ENCODE peak calls at places on chromosomes 7 and 10, in nine cellular contexts. One of them, this sample, is unnamed.

GRCh38 chr7:73851410-73852338 is 9.3 kb upstream of the TMEM270 start:
- DNase-seq in endothelial cell: no peak
- DNase-seq in tibial artery: no peak
- DNase-seq in progenitor cell of endocrine pancreas: no peak
- DNase-seq in right atrium auricular region: no peak
- DNase-seq in transverse colon: no peak
- DNase-seq in IMR-90: peak
- DNase-seq in NB4: peak
- DNase-seq in MM.1S: peak
- DNase-seq in this sample: no peak

GRCh38 chr10:63210611-63211196 is 77.6 kb downstream of the NRBF2 start:
- DNase-seq in tibial artery: no peak
- DNase-seq in MM.1S: no peak
- DNase-seq in endothelial cell: no peak
- DNase-seq in transverse colon: no peak
- DNase-seq in IMR-90: peak
- DNase-seq in right atrium auricular region: no peak
- DNase-seq in NB4: peak
- DNase-seq in progenitor cell of endocrine pancreas: no peak
- DNase-seq in this sample: no peak

GRCh38 chr10:113993489-113993932 is 50.2 kb upstream of the ADRB1 start:
- DNase-seq in IMR-90: no peak
- DNase-seq in tibial artery: no peak
- DNase-seq in NB4: no peak
- DNase-seq in endothelial cell: no peak
- DNase-seq in transverse colon: no peak
- DNase-seq in right atrium auricular region: peak
- DNase-seq in progenitor cell of endocrine pancreas: no peak
- DNase-seq in MM.1S: no peak
- DNase-seq in this sample: no peak

GRCh38 chr7:151692721-151693120 is 173.0 kb upstream of the RHEB start:
- DNase-seq in NB4: no peak
- DNase-seq in IMR-90: no peak
- DNase-seq in transverse colon: no peak
- DNase-seq in right atrium auricular region: no peak
- DNase-seq in tibial artery: no peak
- DNase-seq in MM.1S: no peak
- DNase-seq in endothelial cell: no peak
- DNase-seq in progenitor cell of endocrine pancreas: no peak
- DNase-seq in this sample: no peak

GRCh38 chr7:938546-939185 is 15.8 kb downstream of the ADAP1 start:
- DNase-seq in right atrium auricular region: no peak
- DNase-seq in NB4: no peak
- DNase-seq in transverse colon: peak
- DNase-seq in progenitor cell of endocrine pancreas: no peak
- DNase-seq in endothelial cell: no peak
- DNase-seq in IMR-90: no peak
- DNase-seq in tibial artery: peak
- DNase-seq in MM.1S: no peak
- DNase-seq in this sample: no peak

GRCh38 chr10:44374155-44374554 is 10.7 kb downstream of the CXCL12 start:
- DNase-seq in right atrium auricular region: no peak
- DNase-seq in tibial artery: no peak
- DNase-seq in IMR-90: no peak
- DNase-seq in progenitor cell of endocrine pancreas: no peak
- DNase-seq in transverse colon: no peak
- DNase-seq in MM.1S: no peak
- DNase-seq in NB4: no peak
- DNase-seq in endothelial cell: no peak
- DNase-seq in this sample: no peak

GRCh38 chr7:27920281-27920946 is 180.5 kb downstream of the TAX1BP1 start:
- DNase-seq in progenitor cell of endocrine pancreas: no peak
- DNase-seq in NB4: no peak
- DNase-seq in MM.1S: no peak
- DNase-seq in right atrium auricular region: no peak
- DNase-seq in tibial artery: no peak
- DNase-seq in transverse colon: no peak
- DNase-seq in IMR-90: no peak
- DNase-seq in endothelial cell: no peak
- DNase-seq in this sample: no peak

GRCh38 chr10:118017850-118018249 is 28.9 kb downstream of the RAB11FIP2 start:
- DNase-seq in MM.1S: no peak
- DNase-seq in IMR-90: no peak
- DNase-seq in transverse colon: no peak
- DNase-seq in NB4: no peak
- DNase-seq in tibial artery: no peak
- DNase-seq in progenitor cell of endocrine pancreas: no peak
- DNase-seq in right atrium auricular region: no peak
- DNase-seq in endothelial cell: no peak
- DNase-seq in this sample: peak

GRCh38 chr10:73818402-73818801 is 7.0 kb upstream of the NDST2 start:
- DNase-seq in IMR-90: no peak
- DNase-seq in transverse colon: no peak
- DNase-seq in MM.1S: no peak
- DNase-seq in endothelial cell: no peak
- DNase-seq in tibial artery: no peak
- DNase-seq in progenitor cell of endocrine pancreas: no peak
- DNase-seq in NB4: no peak
- DNase-seq in right atrium auricular region: no peak
- DNase-seq in this sample: no peak

GRCh38 chr10:44960482-44961230 is 1.1 kb downstream of the RASSF4 start:
- DNase-seq in NB4: peak
- DNase-seq in tibial artery: peak
- DNase-seq in right atrium auricular region: peak
- DNase-seq in MM.1S: peak
- DNase-seq in transverse colon: no peak
- DNase-seq in IMR-90: no peak
- DNase-seq in endothelial cell: no peak
- DNase-seq in progenitor cell of endocrine pancreas: no peak
- DNase-seq in this sample: no peak

DNA sequence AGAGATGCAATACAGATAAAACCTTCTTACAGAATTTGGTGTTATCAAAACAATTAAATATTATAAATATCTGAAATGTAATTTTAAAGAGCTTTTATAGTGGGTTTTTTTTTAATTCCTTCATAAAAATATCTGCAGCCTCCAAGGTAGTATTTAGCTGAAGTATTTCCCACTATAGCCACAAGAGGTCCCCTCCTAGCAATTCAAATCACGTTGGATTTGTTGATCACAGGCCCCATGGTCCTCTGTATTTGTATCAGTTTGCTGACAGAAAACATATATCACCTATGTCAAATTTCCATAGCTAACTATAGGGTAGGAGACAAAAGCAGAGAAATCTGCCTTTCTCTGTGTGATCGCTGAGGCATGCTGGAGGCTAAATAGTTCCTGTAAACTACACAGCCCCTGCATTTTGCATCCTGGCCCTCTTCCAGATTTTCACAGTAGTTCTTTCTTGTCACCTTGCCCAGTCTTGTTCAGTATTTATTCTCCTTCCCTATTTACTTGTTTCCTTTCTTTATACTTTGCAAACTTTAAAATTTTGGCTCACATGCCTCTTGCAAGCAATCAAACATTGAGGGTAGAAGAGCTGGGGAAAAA is 1.8 kb upstream of the CTNNA3 start:
- DNase-seq in MM.1S: peak
- DNase-seq in endothelial cell: peak
- DNase-seq in right atrium auricular region: no peak
- DNase-seq in NB4: peak
- DNase-seq in IMR-90: peak
- DNase-seq in progenitor cell of endocrine pancreas: no peak
- DNase-seq in tibial artery: no peak
- DNase-seq in transverse colon: no peak
- DNase-seq in this sample: peak
- TF ChIP-seq CTCF in MM.1S: peak
- TF ChIP-seq CTCF in endothelial cell: peak
- TF ChIP-seq CTCF in right atrium auricular region: peak
- TF ChIP-seq CTCF in NB4: peak
- TF ChIP-seq CTCF in IMR-90: peak
- TF ChIP-seq CTCF in progenitor cell of endocrine pancreas: peak
- TF ChIP-seq CTCF in tibial artery: peak
- TF ChIP-seq CTCF in transverse colon: peak
- TF ChIP-seq CTCF in this sample: peak

GRCh38 chr10:124894569-124895215 is 47.2 kb upstream of the ZRANB1 start:
- DNase-seq in endothelial cell: no peak
- DNase-seq in MM.1S: no peak
- DNase-seq in right atrium auricular region: no peak
- DNase-seq in IMR-90: peak
- DNase-seq in progenitor cell of endocrine pancreas: no peak
- DNase-seq in transverse colon: no peak
- DNase-seq in NB4: no peak
- DNase-seq in tibial artery: no peak
- DNase-seq in this sample: no peak
- TF ChIP-seq CTCF in endothelial cell: no peak
- TF ChIP-seq CTCF in MM.1S: no peak
- TF ChIP-seq CTCF in right atrium auricular region: no peak
- TF ChIP-seq CTCF in IMR-90: no peak
- TF ChIP-seq CTCF in progenitor cell of endocrine pancreas: no peak
- TF ChIP-seq CTCF in transverse colon: no peak
- TF ChIP-seq CTCF in NB4: no peak
- TF ChIP-seq CTCF in tibial artery: no peak
- TF ChIP-seq CTCF in this sample: no peak

GRCh38 chr7:45404622-45405021 is 169.5 kb upstream of the ADCY1 start:
- DNase-seq in NB4: peak
- DNase-seq in tibial artery: no peak
- DNase-seq in progenitor cell of endocrine pancreas: no peak
- DNase-seq in IMR-90: no peak
- DNase-seq in endothelial cell: no peak
- DNase-seq in transverse colon: no peak
- DNase-seq in right atrium auricular region: no peak
- DNase-seq in MM.1S: no peak
- DNase-seq in this sample: no peak

GRCh38 chr7:45408407-45408737 is 165.8 kb upstream of the ADCY1 start:
- DNase-seq in transverse colon: no peak
- DNase-seq in NB4: no peak
- DNase-seq in right atrium auricular region: no peak
- DNase-seq in progenitor cell of endocrine pancreas: no peak
- DNase-seq in endothelial cell: no peak
- DNase-seq in MM.1S: no peak
- DNase-seq in tibial artery: no peak
- DNase-seq in IMR-90: no peak
- DNase-seq in this sample: no peak

GRCh38 chr7:45410893-45411292 is 163.3 kb upstream of the ADCY1 start:
- DNase-seq in progenitor cell of endocrine pancreas: no peak
- DNase-seq in MM.1S: peak
- DNase-seq in tibial artery: no peak
- DNase-seq in endothelial cell: no peak
- DNase-seq in right atrium auricular region: no peak
- DNase-seq in transverse colon: no peak
- DNase-seq in IMR-90: no peak
- DNase-seq in NB4: no peak
- DNase-seq in this sample: no peak

GRCh38 chr7:45402480-45403218 is 171.5 kb upstream of the ADCY1 start:
- DNase-seq in NB4: peak
- DNase-seq in right atrium auricular region: no peak
- DNase-seq in IMR-90: peak
- DNase-seq in transverse colon: no peak
- DNase-seq in MM.1S: peak
- DNase-seq in progenitor cell of endocrine pancreas: no peak
- DNase-seq in endothelial cell: no peak
- DNase-seq in tibial artery: no peak
- DNase-seq in this sample: no peak

DNA sequence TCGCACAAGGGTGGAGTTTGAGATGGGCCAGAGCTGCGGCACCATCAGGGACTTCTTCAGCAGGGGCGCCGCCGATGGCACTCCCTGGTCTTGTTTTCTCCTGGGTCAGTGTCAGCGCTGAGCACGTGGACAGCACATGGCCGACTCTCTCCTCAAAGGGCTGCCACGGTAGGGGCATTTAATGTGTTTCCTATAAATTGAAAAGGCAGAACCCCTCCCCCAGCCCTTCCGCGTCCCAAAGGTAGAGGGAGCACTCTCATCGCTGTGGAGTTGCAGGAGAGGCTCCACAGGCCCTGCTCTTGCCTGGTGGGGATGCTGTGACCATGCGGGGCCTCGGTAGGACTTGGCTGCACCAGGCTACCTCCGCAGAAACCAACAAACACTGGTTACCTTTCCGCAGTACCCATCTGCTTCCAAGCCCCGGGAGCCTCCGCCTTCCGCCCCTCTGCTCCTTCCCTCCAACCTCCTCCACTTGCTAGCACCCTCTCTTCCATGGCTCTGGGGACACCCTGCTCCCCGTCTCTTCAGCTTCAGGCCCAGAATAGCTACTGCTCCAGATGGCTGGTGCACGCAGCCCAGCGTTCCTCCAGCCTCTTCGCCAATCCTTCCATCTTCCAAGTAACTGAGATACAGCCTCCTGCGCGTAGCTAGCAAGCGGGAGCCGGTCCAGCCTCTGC is 166.3 kb upstream of the ADCY1 start:
- DNase-seq in endothelial cell: peak
- DNase-seq in MM.1S: no peak
- DNase-seq in transverse colon: no peak
- DNase-seq in IMR-90: no peak
- DNase-seq in right atrium auricular region: no peak
- DNase-seq in NB4: peak
- DNase-seq in tibial artery: no peak
- DNase-seq in progenitor cell of endocrine pancreas: no peak
- DNase-seq in this sample: peak
- TF ChIP-seq CTCF in endothelial cell: peak
- TF ChIP-seq CTCF in MM.1S: no peak
- TF ChIP-seq CTCF in transverse colon: no peak
- TF ChIP-seq CTCF in IMR-90: no peak
- TF ChIP-seq CTCF in right atrium auricular region: no peak
- TF ChIP-seq CTCF in NB4: no peak
- TF ChIP-seq CTCF in tibial artery: no peak
- TF ChIP-seq CTCF in progenitor cell of endocrine pancreas: no peak
- TF ChIP-seq CTCF in this sample: peak

GRCh38 chr10:75074711-75075445 is 36.6 kb upstream of the SAMD8 start:
- DNase-seq in MM.1S: no peak
- DNase-seq in NB4: no peak
- DNase-seq in endothelial cell: no peak
- DNase-seq in progenitor cell of endocrine pancreas: no peak
- DNase-seq in IMR-90: no peak
- DNase-seq in tibial artery: no peak
- DNase-seq in right atrium auricular region: no peak
- DNase-seq in transverse colon: no peak
- DNase-seq in this sample: no peak
- TF ChIP-seq CTCF in MM.1S: no peak
- TF ChIP-seq CTCF in NB4: no peak
- TF ChIP-seq CTCF in endothelial cell: no peak
- TF ChIP-seq CTCF in progenitor cell of endocrine pancreas: no peak
- TF ChIP-seq CTCF in IMR-90: no peak
- TF ChIP-seq CTCF in tibial artery: no peak
- TF ChIP-seq CTCF in right atrium auricular region: no peak
- TF ChIP-seq CTCF in transverse colon: no peak
- TF ChIP-seq CTCF in this sample: no peak

DNA sequence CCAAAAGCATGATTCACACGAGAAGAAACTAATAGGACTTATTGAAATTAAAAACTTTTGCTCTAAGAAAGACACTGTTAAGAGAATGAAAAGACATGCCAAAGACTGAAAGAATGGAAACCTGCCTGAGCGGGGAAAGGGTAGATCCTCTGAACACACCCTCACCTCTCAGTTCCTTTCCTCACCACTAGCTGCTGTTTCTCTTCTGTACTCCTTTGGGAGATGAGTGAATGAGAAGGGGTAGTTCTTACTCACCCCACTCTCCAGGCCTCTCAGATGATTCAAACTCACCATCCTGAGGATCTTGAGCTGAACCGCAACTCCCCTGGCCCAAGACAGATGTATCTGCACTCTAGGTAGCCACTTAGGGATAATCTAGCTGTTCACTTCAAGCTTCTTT is 41.9 kb downstream of the IQUB start:
- DNase-seq in endothelial cell: no peak
- DNase-seq in tibial artery: no peak
- DNase-seq in right atrium auricular region: no peak
- DNase-seq in MM.1S: no peak
- DNase-seq in NB4: peak
- DNase-seq in transverse colon: no peak
- DNase-seq in progenitor cell of endocrine pancreas: no peak
- DNase-seq in IMR-90: no peak
- DNase-seq in this sample: no peak
- TF ChIP-seq CTCF in endothelial cell: no peak
- TF ChIP-seq CTCF in tibial artery: no peak
- TF ChIP-seq CTCF in right atrium auricular region: no peak
- TF ChIP-seq CTCF in MM.1S: peak
- TF ChIP-seq CTCF in NB4: peak
- TF ChIP-seq CTCF in transverse colon: no peak
- TF ChIP-seq CTCF in progenitor cell of endocrine pancreas: peak
- TF ChIP-seq CTCF in IMR-90: no peak
- TF ChIP-seq CTCF in this sample: peak